ENCODE peak calls at places on chromosomes 2 and 18, in eight cellular contexts. X, C, P, R, T, I, Q and J are unnamed samples.

GRCh38 chr2:36567711-36568408 is 30.1 kb downstream of the FEZ2 start:
- DNase-seq in Q (no peak), I (no peak), C (no peak), T (no peak), P (no peak), R (no peak), X (no peak), J (no peak)

GRCh38 chr2:227865281-227865680 is 6.2 kb upstream of the DAW1 start:
- DNase-seq in T (no peak), Q (no peak), X (no peak), I (no peak), P (no peak), R (no peak), C (no peak), J (no peak)

GRCh38 chr2:1300284-1300683 is 113.0 kb upstream of the TPO start:
- DNase-seq in P (no peak), T (no peak), R (no peak), C (no peak), I (no peak), Q (no peak), X (no peak), J (no peak)

GRCh38 chr2:8661736-8662135 is 20.1 kb upstream of the ID2 start:
- DNase-seq in C (no peak), P (peak), T (no peak), X (no peak), Q (no peak), R (no peak), I (no peak), J (no peak)

GRCh38 chr2:42863751-42864150 is 71.4 kb upstream of the HAAO start:
- DNase-seq in Q (no peak), I (no peak), X (no peak), T (no peak), P (no peak), C (no peak), R (no peak), J (no peak)

GRCh38 chr2:203814661-203815540 is 52.7 kb upstream of the CTLA4 start:
- DNase-seq in C (peak), I (peak), P (peak), R (peak), T (peak), X (no peak), Q (peak), J (peak)

GRCh38 chr18:58808349-58808748 is 56.3 kb upstream of the ZNF532 start:
- DNase-seq in R (no peak), X (no peak), T (no peak), Q (no peak), P (no peak), I (no peak), C (no peak), J (no peak)

GRCh38 chr18:44637210-44638051 is 43.3 kb upstream of the SETBP1 start:
- DNase-seq in T (no peak), P (no peak), I (no peak), X (no peak), Q (peak), R (no peak), C (no peak), J (no peak)

GRCh38 chr2:168180914-168181313 is 66.5 kb downstream of the STK39 start:
- DNase-seq in T (no peak), P (no peak), I (no peak), X (no peak), R (no peak), Q (no peak), C (no peak), J (no peak)